ENCODE peak calls at places on chromosomes 5 and 9, in nine cellular contexts. One of them, this sample, is unnamed.
A peak's percentile ranks its signal among the peaks of the same experiment; 100 is the strongest.

GRCh38 chr5:134100283-134101011 is 14.0 kb upstream of the TCF7 start:
- DNase-seq in IMR-90: peak; percentile 76
- DNase-seq in astrocyte: peak; percentile 67
- DNase-seq in osteoblast: peak; percentile 96
- DNase-seq in mammary epithelial cell: peak; percentile 93
- DNase-seq in fibroblast of lung: no peak
- DNase-seq in SK-N-SH: peak; percentile 45
- DNase-seq in GM23338: peak; percentile 60
- DNase-seq in PC-3: peak; percentile 51
- DNase-seq in this sample: peak; percentile 62

GRCh38 chr5:68243681-68244080 is 28.1 kb downstream of the PIK3R1 start:
- DNase-seq in IMR-90: no peak
- DNase-seq in astrocyte: no peak
- DNase-seq in osteoblast: no peak
- DNase-seq in mammary epithelial cell: no peak
- DNase-seq in fibroblast of lung: no peak
- DNase-seq in SK-N-SH: no peak
- DNase-seq in GM23338: no peak
- DNase-seq in PC-3: no peak
- DNase-seq in this sample: no peak

GRCh38 chr5:122665087-122665486 is 109.8 kb upstream of the SNX2 start:
- DNase-seq in IMR-90: peak; percentile 21
- DNase-seq in astrocyte: no peak
- DNase-seq in osteoblast: peak; percentile 3
- DNase-seq in mammary epithelial cell: no peak
- DNase-seq in fibroblast of lung: peak; percentile 22
- DNase-seq in SK-N-SH: no peak
- DNase-seq in GM23338: no peak
- DNase-seq in PC-3: no peak
- DNase-seq in this sample: no peak

GRCh38 chr5:145385276-145385675 is 449.9 kb downstream of the PRELID2 start:
- DNase-seq in IMR-90: no peak
- DNase-seq in astrocyte: no peak
- DNase-seq in osteoblast: no peak
- DNase-seq in mammary epithelial cell: no peak
- DNase-seq in fibroblast of lung: no peak
- DNase-seq in SK-N-SH: no peak
- DNase-seq in GM23338: no peak
- DNase-seq in PC-3: no peak
- DNase-seq in this sample: no peak

GRCh38 chr9:116661037-116661954 is 25.8 kb upstream of the TRIM32 start:
- DNase-seq in IMR-90: peak; percentile 84
- DNase-seq in astrocyte: peak; percentile 60
- DNase-seq in osteoblast: peak; percentile 56
- DNase-seq in mammary epithelial cell: peak; percentile 67
- DNase-seq in fibroblast of lung: peak; percentile 87
- DNase-seq in SK-N-SH: peak; percentile 53
- DNase-seq in GM23338: peak; percentile 91
- DNase-seq in PC-3: peak; percentile 58
- DNase-seq in this sample: peak; percentile 93

GRCh38 chr9:89418882-89419641 is 78.9 kb downstream of the SEMA4D start:
- DNase-seq in IMR-90: no peak
- DNase-seq in astrocyte: no peak
- DNase-seq in osteoblast: no peak
- DNase-seq in mammary epithelial cell: no peak
- DNase-seq in fibroblast of lung: no peak
- DNase-seq in SK-N-SH: no peak
- DNase-seq in GM23338: no peak
- DNase-seq in PC-3: no peak
- DNase-seq in this sample: no peak

GRCh38 chr9:90124961-90125360 is 517.7 kb downstream of the DIRAS2 start:
- DNase-seq in IMR-90: no peak
- DNase-seq in astrocyte: no peak
- DNase-seq in osteoblast: no peak
- DNase-seq in mammary epithelial cell: no peak
- DNase-seq in fibroblast of lung: peak; percentile 65
- DNase-seq in SK-N-SH: peak; percentile 64
- DNase-seq in GM23338: no peak
- DNase-seq in PC-3: no peak
- DNase-seq in this sample: peak; percentile 31

GRCh38 chr9:87878930-87879603 is 3.6 kb upstream of the SPATA31E1 start:
- DNase-seq in IMR-90: peak; percentile 87
- DNase-seq in astrocyte: peak; percentile 88
- DNase-seq in osteoblast: peak; percentile 88
- DNase-seq in mammary epithelial cell: peak; percentile 52
- DNase-seq in fibroblast of lung: peak; percentile 85
- DNase-seq in SK-N-SH: no peak
- DNase-seq in GM23338: no peak
- DNase-seq in PC-3: peak; percentile 57
- DNase-seq in this sample: peak; percentile 85

GRCh38 chr9:104905153-104905901 is 22.6 kb downstream of the ABCA1 start:
- DNase-seq in IMR-90: no peak
- DNase-seq in astrocyte: no peak
- DNase-seq in osteoblast: no peak
- DNase-seq in mammary epithelial cell: no peak
- DNase-seq in fibroblast of lung: no peak
- DNase-seq in SK-N-SH: no peak
- DNase-seq in GM23338: no peak
- DNase-seq in PC-3: no peak
- DNase-seq in this sample: peak; percentile 56

GRCh38 chr9:104900871-104901270 is 27.1 kb downstream of the ABCA1 start:
- DNase-seq in IMR-90: no peak
- DNase-seq in astrocyte: no peak
- DNase-seq in osteoblast: no peak
- DNase-seq in mammary epithelial cell: peak; percentile 48
- DNase-seq in fibroblast of lung: no peak
- DNase-seq in SK-N-SH: no peak
- DNase-seq in GM23338: no peak
- DNase-seq in PC-3: no peak
- DNase-seq in this sample: no peak

GRCh38 chr9:104905931-104906330 is 22.0 kb downstream of the ABCA1 start:
- DNase-seq in IMR-90: no peak
- DNase-seq in astrocyte: peak; percentile 76
- DNase-seq in osteoblast: no peak
- DNase-seq in mammary epithelial cell: no peak
- DNase-seq in fibroblast of lung: peak; percentile 23
- DNase-seq in SK-N-SH: no peak
- DNase-seq in GM23338: no peak
- DNase-seq in PC-3: no peak
- DNase-seq in this sample: peak; percentile 26

GRCh38 chr9:104906441-104907277 is 21.3 kb downstream of the ABCA1 start:
- DNase-seq in IMR-90: peak; percentile 81
- DNase-seq in astrocyte: peak; percentile 81
- DNase-seq in osteoblast: peak; percentile 86
- DNase-seq in mammary epithelial cell: peak; percentile 21
- DNase-seq in fibroblast of lung: peak; percentile 79
- DNase-seq in SK-N-SH: no peak
- DNase-seq in GM23338: no peak
- DNase-seq in PC-3: peak; percentile 48
- DNase-seq in this sample: peak; percentile 96

GRCh38 chr9:104903609-104904008 is 24.3 kb downstream of the ABCA1 start:
- DNase-seq in IMR-90: peak; percentile 76
- DNase-seq in astrocyte: peak; percentile 89
- DNase-seq in osteoblast: peak; percentile 88
- DNase-seq in mammary epithelial cell: no peak
- DNase-seq in fibroblast of lung: no peak
- DNase-seq in SK-N-SH: no peak
- DNase-seq in GM23338: no peak
- DNase-seq in PC-3: no peak
- DNase-seq in this sample: peak; percentile 67
- H4K20me1 ChIP-seq in IMR-90: peaks cover 81% of the 10 kb centered on the region
- H4K20me1 ChIP-seq in astrocyte: peaks cover 75% of the 10 kb centered on the region
- H4K20me1 ChIP-seq in osteoblast: no peaks in the 10 kb centered on the region
- H4K20me1 ChIP-seq in mammary epithelial cell: no peaks in the 10 kb centered on the region
- H4K20me1 ChIP-seq in fibroblast of lung: no peaks in the 10 kb centered on the region
- H4K20me1 ChIP-seq in SK-N-SH: no peaks in the 10 kb centered on the region
- H4K20me1 ChIP-seq in GM23338: no peaks in the 10 kb centered on the region
- H4K20me1 ChIP-seq in PC-3: no peaks in the 10 kb centered on the region
- H4K20me1 ChIP-seq in this sample: no peaks in the 10 kb centered on the region

DNA sequence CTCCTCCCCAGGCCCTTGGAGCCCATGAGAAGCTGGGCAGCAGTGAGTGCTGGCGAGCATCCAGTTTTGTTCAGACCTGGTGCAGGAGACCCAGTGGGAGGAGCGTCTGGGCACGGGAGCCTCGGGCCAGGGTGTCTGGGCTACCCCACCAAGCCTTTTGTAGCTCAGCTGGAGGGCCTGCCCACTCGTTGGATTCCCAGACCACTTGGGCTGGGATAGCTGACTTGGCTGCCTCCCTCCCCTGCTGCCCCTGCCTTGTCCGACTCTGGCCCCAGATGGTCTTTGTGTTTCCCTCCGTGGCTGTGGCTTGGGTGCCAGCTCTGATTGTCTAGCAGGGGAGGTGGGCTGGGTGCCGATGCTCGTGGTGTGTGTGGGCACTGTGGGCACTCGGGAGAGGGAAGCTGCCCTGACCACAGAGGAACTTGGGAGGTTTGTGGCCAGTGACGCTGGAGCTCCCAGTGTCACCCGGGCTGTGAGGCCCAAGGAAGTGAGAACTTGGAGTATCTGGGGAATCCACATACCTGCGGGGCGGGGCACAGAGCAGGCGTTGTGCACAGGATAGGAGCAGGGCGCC is 47.3 kb downstream of the WNK2 start:
- DNase-seq in IMR-90: no peak
- DNase-seq in astrocyte: no peak
- DNase-seq in osteoblast: peak; percentile 35
- DNase-seq in mammary epithelial cell: peak; percentile 32
- DNase-seq in fibroblast of lung: no peak
- DNase-seq in SK-N-SH: peak; percentile 82
- DNase-seq in GM23338: no peak
- DNase-seq in PC-3: no peak
- DNase-seq in this sample: no peak
- H4K20me1 ChIP-seq in IMR-90: no peaks in the 10 kb centered on the region
- H4K20me1 ChIP-seq in astrocyte: no peaks in the 10 kb centered on the region
- H4K20me1 ChIP-seq in osteoblast: no peaks in the 10 kb centered on the region
- H4K20me1 ChIP-seq in mammary epithelial cell: no peaks in the 10 kb centered on the region
- H4K20me1 ChIP-seq in fibroblast of lung: no peaks in the 10 kb centered on the region
- H4K20me1 ChIP-seq in SK-N-SH: no peaks in the 10 kb centered on the region
- H4K20me1 ChIP-seq in GM23338: peaks cover 3% of the 10 kb centered on the region
- H4K20me1 ChIP-seq in PC-3: no peaks in the 10 kb centered on the region
- H4K20me1 ChIP-seq in this sample: no peaks in the 10 kb centered on the region

GRCh38 chr9:34195143-34195542 is 16.3 kb downstream of the UBAP1 start:
- DNase-seq in IMR-90: no peak
- DNase-seq in astrocyte: no peak
- DNase-seq in osteoblast: no peak
- DNase-seq in mammary epithelial cell: no peak
- DNase-seq in fibroblast of lung: no peak
- DNase-seq in SK-N-SH: no peak
- DNase-seq in GM23338: no peak
- DNase-seq in PC-3: no peak
- DNase-seq in this sample: no peak

GRCh38 chr9:34200092-34200491 is 21.2 kb downstream of the UBAP1 start:
- DNase-seq in IMR-90: no peak
- DNase-seq in astrocyte: no peak
- DNase-seq in osteoblast: no peak
- DNase-seq in mammary epithelial cell: no peak
- DNase-seq in fibroblast of lung: no peak
- DNase-seq in SK-N-SH: no peak
- DNase-seq in GM23338: no peak
- DNase-seq in PC-3: no peak
- DNase-seq in this sample: no peak

GRCh38 chr9:34203275-34204010 is 24.6 kb downstream of the UBAP1 start:
- DNase-seq in IMR-90: no peak
- DNase-seq in astrocyte: no peak
- DNase-seq in osteoblast: no peak
- DNase-seq in mammary epithelial cell: no peak
- DNase-seq in fibroblast of lung: peak; percentile 57
- DNase-seq in SK-N-SH: no peak
- DNase-seq in GM23338: no peak
- DNase-seq in PC-3: no peak
- DNase-seq in this sample: peak; percentile 46

GRCh38 chr9:34197280-34197679 is 18.4 kb downstream of the UBAP1 start:
- DNase-seq in IMR-90: no peak
- DNase-seq in astrocyte: no peak
- DNase-seq in osteoblast: no peak
- DNase-seq in mammary epithelial cell: no peak
- DNase-seq in fibroblast of lung: no peak
- DNase-seq in SK-N-SH: no peak
- DNase-seq in GM23338: no peak
- DNase-seq in PC-3: no peak
- DNase-seq in this sample: no peak

DNA sequence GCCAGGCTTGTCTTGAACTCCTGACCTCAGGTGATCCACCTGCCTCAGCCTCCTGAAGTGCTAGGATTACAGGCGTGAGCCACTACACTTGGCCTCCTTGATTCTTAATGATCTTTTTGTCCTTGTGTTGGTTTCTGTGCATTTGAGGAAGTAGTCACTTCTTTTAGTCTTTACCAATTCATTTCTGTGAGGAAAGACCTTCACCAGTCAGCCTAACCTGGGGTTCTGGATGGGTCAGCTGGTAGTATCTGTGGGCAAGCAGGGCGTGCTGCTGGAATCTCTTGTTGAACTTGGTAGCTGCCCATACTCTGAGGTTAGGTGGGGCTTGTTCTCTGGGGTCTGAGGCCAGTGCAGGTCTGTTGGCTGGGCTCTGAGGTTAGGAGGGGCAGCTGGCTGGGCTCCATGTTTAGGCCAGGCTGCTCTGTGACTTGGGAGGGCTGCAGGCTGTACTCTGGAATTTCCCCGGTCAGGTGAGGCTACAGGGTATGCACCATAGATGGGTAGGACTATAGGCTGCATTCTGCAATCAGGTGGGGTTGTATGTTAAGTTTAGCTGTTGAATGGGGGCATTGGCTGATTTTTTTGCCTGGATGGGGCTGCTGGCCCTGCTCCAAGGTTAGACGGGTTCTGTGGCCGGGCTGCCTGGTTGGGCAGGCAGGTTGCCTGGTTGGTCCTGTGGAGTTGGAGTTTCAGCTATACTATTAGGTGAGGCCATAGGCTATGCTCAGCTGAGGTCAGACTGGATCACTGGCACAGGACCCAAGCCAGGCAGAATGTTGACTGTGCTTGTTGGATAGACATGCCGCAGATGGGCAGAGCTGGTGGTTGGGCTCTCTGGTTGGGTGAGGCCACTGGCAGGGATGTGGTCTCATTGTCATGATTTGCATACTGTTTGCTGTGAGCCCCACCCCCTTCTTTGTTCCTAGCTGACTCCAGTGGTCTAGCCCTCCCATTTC is 19.2 kb downstream of the UBAP1 start:
- DNase-seq in IMR-90: no peak
- DNase-seq in astrocyte: no peak
- DNase-seq in osteoblast: no peak
- DNase-seq in mammary epithelial cell: peak; percentile 38
- DNase-seq in fibroblast of lung: no peak
- DNase-seq in SK-N-SH: no peak
- DNase-seq in GM23338: peak; percentile 87
- DNase-seq in PC-3: no peak
- DNase-seq in this sample: no peak
- H4K20me1 ChIP-seq in IMR-90: peaks cover 72% of the 10 kb centered on the region
- H4K20me1 ChIP-seq in astrocyte: peaks cover 81% of the 10 kb centered on the region
- H4K20me1 ChIP-seq in osteoblast: peaks cover 75% of the 10 kb centered on the region
- H4K20me1 ChIP-seq in mammary epithelial cell: no peaks in the 10 kb centered on the region
- H4K20me1 ChIP-seq in fibroblast of lung: no peaks in the 10 kb centered on the region
- H4K20me1 ChIP-seq in SK-N-SH: peaks cover 59% of the 10 kb centered on the region
- H4K20me1 ChIP-seq in GM23338: peaks cover 11% of the 10 kb centered on the region
- H4K20me1 ChIP-seq in PC-3: peaks cover 7% of the 10 kb centered on the region
- H4K20me1 ChIP-seq in this sample: peaks cover 13% of the 10 kb centered on the region

GRCh38 chr5:84597904-84598303 is 213.2 kb upstream of the EDIL3 start:
- DNase-seq in IMR-90: no peak
- DNase-seq in astrocyte: no peak
- DNase-seq in osteoblast: no peak
- DNase-seq in mammary epithelial cell: no peak
- DNase-seq in fibroblast of lung: no peak
- DNase-seq in SK-N-SH: no peak
- DNase-seq in GM23338: peak; percentile 86
- DNase-seq in PC-3: no peak
- DNase-seq in this sample: no peak

GRCh38 chr5:84603557-84604185 is 219.0 kb upstream of the EDIL3 start:
- DNase-seq in IMR-90: peak; percentile 88
- DNase-seq in astrocyte: peak; percentile 97
- DNase-seq in osteoblast: no peak
- DNase-seq in mammary epithelial cell: peak; percentile 80
- DNase-seq in fibroblast of lung: peak; percentile 90
- DNase-seq in SK-N-SH: no peak
- DNase-seq in GM23338: no peak
- DNase-seq in PC-3: peak; percentile 6
- DNase-seq in this sample: peak; percentile 27

GRCh38 chr5:84605246-84605645 is 220.6 kb upstream of the EDIL3 start:
- DNase-seq in IMR-90: no peak
- DNase-seq in astrocyte: no peak
- DNase-seq in osteoblast: no peak
- DNase-seq in mammary epithelial cell: no peak
- DNase-seq in fibroblast of lung: no peak
- DNase-seq in SK-N-SH: no peak
- DNase-seq in GM23338: no peak
- DNase-seq in PC-3: no peak
- DNase-seq in this sample: no peak

GRCh38 chr5:84602371-84602771 is 217.7 kb upstream of the EDIL3 start:
- DNase-seq in IMR-90: no peak
- DNase-seq in astrocyte: peak; percentile 22
- DNase-seq in osteoblast: peak; percentile 11
- DNase-seq in mammary epithelial cell: peak; percentile 26
- DNase-seq in fibroblast of lung: no peak
- DNase-seq in SK-N-SH: no peak
- DNase-seq in GM23338: no peak
- DNase-seq in PC-3: peak; percentile 9
- DNase-seq in this sample: no peak

DNA sequence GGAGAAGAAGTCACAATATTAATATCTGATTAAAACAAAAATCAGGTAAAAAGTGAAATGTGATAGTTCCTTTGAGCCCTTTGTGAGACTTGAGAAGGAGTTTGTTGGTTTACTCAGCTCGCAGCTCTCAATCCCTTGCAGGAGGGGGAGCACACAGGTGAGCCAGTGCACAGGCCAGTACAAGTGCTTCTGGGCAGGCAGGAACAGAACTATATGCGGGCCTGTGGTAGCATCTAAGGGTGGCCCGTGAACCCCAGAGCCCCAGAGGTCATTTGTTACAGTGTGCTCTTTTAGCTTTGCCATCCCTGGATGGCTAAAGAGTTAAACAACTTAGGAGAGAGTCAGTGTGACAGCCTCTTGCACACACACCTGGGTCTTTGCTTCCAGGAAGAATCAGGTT is 215.3 kb upstream of the EDIL3 start:
- DNase-seq in IMR-90: no peak
- DNase-seq in astrocyte: no peak
- DNase-seq in osteoblast: no peak
- DNase-seq in mammary epithelial cell: no peak
- DNase-seq in fibroblast of lung: no peak
- DNase-seq in SK-N-SH: no peak
- DNase-seq in GM23338: peak; percentile 59
- DNase-seq in PC-3: no peak
- DNase-seq in this sample: no peak
- H4K20me1 ChIP-seq in IMR-90: no peaks in the 10 kb centered on the region
- H4K20me1 ChIP-seq in astrocyte: no peaks in the 10 kb centered on the region
- H4K20me1 ChIP-seq in osteoblast: no peaks in the 10 kb centered on the region
- H4K20me1 ChIP-seq in mammary epithelial cell: no peaks in the 10 kb centered on the region
- H4K20me1 ChIP-seq in fibroblast of lung: no peaks in the 10 kb centered on the region
- H4K20me1 ChIP-seq in SK-N-SH: no peaks in the 10 kb centered on the region
- H4K20me1 ChIP-seq in GM23338: no peaks in the 10 kb centered on the region
- H4K20me1 ChIP-seq in PC-3: no peaks in the 10 kb centered on the region
- H4K20me1 ChIP-seq in this sample: no peaks in the 10 kb centered on the region

This sample was measured in GM23248.